ENCODE peak calls at places on chromosome 9, in nine cellular contexts. One of them, this sample, is unnamed.
A peak's percentile ranks its signal among the peaks of the same experiment; 100 is the strongest.

GRCh38 chr9:111349766-111350165 is 19.7 kb upstream of the OR2K2 start:
- DNase-seq in suprapubic skin: no peak
- DNase-seq in K562: no peak
- DNase-seq in adrenal gland: no peak
- DNase-seq in heart left ventricle: no peak
- DNase-seq in ovary: no peak
- DNase-seq in endothelial cell of umbilical vein: no peak
- DNase-seq in prostate gland: no peak
- DNase-seq in H1: no peak
- DNase-seq in this sample: no peak

GRCh38 chr9:108696156-108696555 is 159.6 kb downstream of the ACTL7B start:
- DNase-seq in suprapubic skin: no peak
- DNase-seq in K562: no peak
- DNase-seq in adrenal gland: no peak
- DNase-seq in heart left ventricle: no peak
- DNase-seq in ovary: no peak
- DNase-seq in endothelial cell of umbilical vein: no peak
- DNase-seq in prostate gland: no peak
- DNase-seq in H1: no peak
- DNase-seq in this sample: no peak

GRCh38 chr9:21970800-21971620 is 23.2 kb downstream of the CDKN2A start:
- DNase-seq in suprapubic skin: no peak
- DNase-seq in K562: no peak
- DNase-seq in adrenal gland: no peak
- DNase-seq in heart left ventricle: no peak
- DNase-seq in ovary: no peak
- DNase-seq in endothelial cell of umbilical vein: no peak
- DNase-seq in prostate gland: no peak
- DNase-seq in H1: peak; percentile 64
- DNase-seq in this sample: no peak

GRCh38 chr9:3708751-3709150 is 182.9 kb upstream of the RFX3 start:
- DNase-seq in suprapubic skin: no peak
- DNase-seq in K562: no peak
- DNase-seq in adrenal gland: peak; percentile 27
- DNase-seq in heart left ventricle: no peak
- DNase-seq in ovary: no peak
- DNase-seq in endothelial cell of umbilical vein: peak; percentile 21
- DNase-seq in prostate gland: no peak
- DNase-seq in H1: no peak
- DNase-seq in this sample: peak; percentile 94

GRCh38 chr9:2583308-2584013 is 38.1 kb upstream of the VLDLR start:
- DNase-seq in suprapubic skin: no peak
- DNase-seq in K562: no peak
- DNase-seq in adrenal gland: no peak
- DNase-seq in heart left ventricle: peak; percentile 59
- DNase-seq in ovary: no peak
- DNase-seq in endothelial cell of umbilical vein: no peak
- DNase-seq in prostate gland: no peak
- DNase-seq in H1: no peak
- DNase-seq in this sample: peak; percentile 11

GRCh38 chr9:125805057-125805456 is 57.9 kb downstream of the PBX3 start:
- DNase-seq in suprapubic skin: no peak
- DNase-seq in K562: no peak
- DNase-seq in adrenal gland: no peak
- DNase-seq in heart left ventricle: no peak
- DNase-seq in ovary: no peak
- DNase-seq in endothelial cell of umbilical vein: no peak
- DNase-seq in prostate gland: no peak
- DNase-seq in H1: no peak
- DNase-seq in this sample: no peak

GRCh38 chr9:113446323-113446740 is 17.2 kb upstream of the RGS3 start:
- DNase-seq in suprapubic skin: no peak
- DNase-seq in K562: peak; percentile 38
- DNase-seq in adrenal gland: no peak
- DNase-seq in heart left ventricle: no peak
- DNase-seq in ovary: no peak
- DNase-seq in endothelial cell of umbilical vein: peak; percentile 79
- DNase-seq in prostate gland: no peak
- DNase-seq in H1: no peak
- DNase-seq in this sample: no peak

GRCh38 chr9:113876806-113877236 is 712 bp downstream of the ZNF618 start:
- DNase-seq in suprapubic skin: no peak
- DNase-seq in K562: no peak
- DNase-seq in adrenal gland: no peak
- DNase-seq in heart left ventricle: no peak
- DNase-seq in ovary: no peak
- DNase-seq in endothelial cell of umbilical vein: peak; percentile 47
- DNase-seq in prostate gland: no peak
- DNase-seq in H1: no peak
- DNase-seq in this sample: no peak

GRCh38 chr9:27505744-27506161 is 18.3 kb upstream of the IFNK start:
- DNase-seq in suprapubic skin: no peak
- DNase-seq in K562: no peak
- DNase-seq in adrenal gland: no peak
- DNase-seq in heart left ventricle: no peak
- DNase-seq in ovary: no peak
- DNase-seq in endothelial cell of umbilical vein: no peak
- DNase-seq in prostate gland: no peak
- DNase-seq in H1: no peak
- DNase-seq in this sample: no peak

GRCh38 chr9:76396597-76396996 is 2.4 kb upstream of the RFK start:
- DNase-seq in suprapubic skin: no peak
- DNase-seq in K562: no peak
- DNase-seq in adrenal gland: no peak
- DNase-seq in heart left ventricle: no peak
- DNase-seq in ovary: no peak
- DNase-seq in endothelial cell of umbilical vein: no peak
- DNase-seq in prostate gland: no peak
- DNase-seq in H1: no peak
- DNase-seq in this sample: no peak

GRCh38 chr9:98974106-98974505 is 30.4 kb downstream of the COL15A1 start:
- DNase-seq in suprapubic skin: no peak
- DNase-seq in K562: no peak
- DNase-seq in adrenal gland: no peak
- DNase-seq in heart left ventricle: no peak
- DNase-seq in ovary: no peak
- DNase-seq in endothelial cell of umbilical vein: no peak
- DNase-seq in prostate gland: no peak
- DNase-seq in H1: no peak
- DNase-seq in this sample: no peak

GRCh38 chr9:123997665-123998277 is 13.8 kb upstream of the LHX2 start:
- DNase-seq in suprapubic skin: no peak
- DNase-seq in K562: no peak
- DNase-seq in adrenal gland: peak; percentile 38
- DNase-seq in heart left ventricle: peak; percentile 76
- DNase-seq in ovary: no peak
- DNase-seq in endothelial cell of umbilical vein: no peak
- DNase-seq in prostate gland: peak; percentile 34
- DNase-seq in H1: peak; percentile 62
- DNase-seq in this sample: no peak

GRCh38 chr9:82882744-82883143 is 180.2 kb downstream of the RASEF start:
- DNase-seq in suprapubic skin: no peak
- DNase-seq in K562: no peak
- DNase-seq in adrenal gland: no peak
- DNase-seq in heart left ventricle: no peak
- DNase-seq in ovary: no peak
- DNase-seq in endothelial cell of umbilical vein: peak; percentile 75
- DNase-seq in prostate gland: no peak
- DNase-seq in H1: no peak
- DNase-seq in this sample: no peak

GRCh38 chr9:70868661-70869652 is 252.5 kb downstream of the TRPM3 start:
- DNase-seq in suprapubic skin: no peak
- DNase-seq in K562: no peak
- DNase-seq in adrenal gland: peak; percentile 31
- DNase-seq in heart left ventricle: no peak
- DNase-seq in ovary: peak; percentile 32
- DNase-seq in endothelial cell of umbilical vein: peak; percentile 82
- DNase-seq in prostate gland: no peak
- DNase-seq in H1: no peak
- DNase-seq in this sample: peak; percentile 30

GRCh38 chr9:4740373-4740622 is 704 bp downstream of the AK3 start:
- DNase-seq in suprapubic skin: no peak
- DNase-seq in K562: no peak
- DNase-seq in adrenal gland: no peak
- DNase-seq in heart left ventricle: no peak
- DNase-seq in ovary: no peak
- DNase-seq in endothelial cell of umbilical vein: peak; percentile 60
- DNase-seq in prostate gland: no peak
- DNase-seq in H1: no peak
- DNase-seq in this sample: no peak

GRCh38 chr9:4743131-4743875 is 2.3 kb upstream of the AK3 start:
- DNase-seq in suprapubic skin: no peak
- DNase-seq in K562: no peak
- DNase-seq in adrenal gland: no peak
- DNase-seq in heart left ventricle: no peak
- DNase-seq in ovary: no peak
- DNase-seq in endothelial cell of umbilical vein: no peak
- DNase-seq in prostate gland: no peak
- DNase-seq in H1: no peak
- DNase-seq in this sample: no peak

GRCh38 chr9:4740623-4741364 is at the start of gene AK3:
- DNase-seq in suprapubic skin: peak; percentile 90
- DNase-seq in K562: peak; percentile 87
- DNase-seq in adrenal gland: peak; percentile 91
- DNase-seq in heart left ventricle: peak; percentile 94
- DNase-seq in ovary: peak; percentile 93
- DNase-seq in endothelial cell of umbilical vein: peak; percentile 85
- DNase-seq in prostate gland: peak; percentile 89
- DNase-seq in H1: peak; percentile 87
- DNase-seq in this sample: peak; percentile 91

GRCh38 chr9:4741365-4742031 is 496 bp upstream of the AK3 start:
- DNase-seq in suprapubic skin: peak; percentile 79
- DNase-seq in K562: peak; percentile 38
- DNase-seq in adrenal gland: peak; percentile 57
- DNase-seq in heart left ventricle: peak; percentile 75
- DNase-seq in ovary: peak; percentile 46
- DNase-seq in endothelial cell of umbilical vein: peak; percentile 27
- DNase-seq in prostate gland: peak; percentile 38
- DNase-seq in H1: peak; percentile 79
- DNase-seq in this sample: peak; percentile 45

DNA sequence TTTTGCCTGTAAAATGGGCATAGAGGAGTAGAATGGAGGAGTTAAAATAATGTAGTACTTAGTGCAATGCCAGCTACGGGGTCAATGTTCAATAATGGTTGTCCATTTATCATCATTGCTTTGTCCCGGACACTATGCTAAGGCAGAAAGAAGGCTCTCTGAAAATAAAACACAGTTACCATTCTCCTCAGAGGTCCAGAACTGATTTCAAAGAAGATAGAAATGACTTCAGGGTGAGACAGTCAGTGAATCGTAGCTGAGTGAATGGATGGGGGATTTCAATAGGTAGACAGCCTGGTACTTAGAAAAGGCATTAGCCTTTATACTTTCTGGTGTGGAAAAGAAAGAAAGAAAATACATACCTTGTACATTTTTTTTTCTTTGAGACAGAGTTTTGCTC is 1.2 kb upstream of the AK3 start:
- DNase-seq in suprapubic skin: no peak
- DNase-seq in K562: no peak
- DNase-seq in adrenal gland: no peak
- DNase-seq in heart left ventricle: no peak
- DNase-seq in ovary: no peak
- DNase-seq in endothelial cell of umbilical vein: no peak
- DNase-seq in prostate gland: no peak
- DNase-seq in H1: no peak
- DNase-seq in this sample: no peak
- H3K4me3 ChIP-seq in suprapubic skin: peak overlapping the region; percentile 83
- H3K4me3 ChIP-seq in K562: peak overlapping the region; percentile 89
- H3K4me3 ChIP-seq in adrenal gland: peak overlapping the region; percentile 77
- H3K4me3 ChIP-seq in heart left ventricle: peak overlapping the region; percentile 95
- H3K4me3 ChIP-seq in ovary: no peak overlapping the region
- H3K4me3 ChIP-seq in endothelial cell of umbilical vein: no peak overlapping the region
- H3K4me3 ChIP-seq in prostate gland: no peak overlapping the region
- H3K4me3 ChIP-seq in H1: no peak overlapping the region
- H3K4me3 ChIP-seq in this sample: no peak overlapping the region

GRCh38 chr9:94728719-94729118 is 2.2 kb downstream of the AOPEP start:
- DNase-seq in suprapubic skin: no peak
- DNase-seq in K562: no peak
- DNase-seq in adrenal gland: no peak
- DNase-seq in heart left ventricle: no peak
- DNase-seq in ovary: no peak
- DNase-seq in endothelial cell of umbilical vein: no peak
- DNase-seq in prostate gland: no peak
- DNase-seq in H1: peak; percentile 13
- DNase-seq in this sample: no peak
- TF ChIP-seq POLR2A in suprapubic skin: no peak
- TF ChIP-seq POLR2A in K562: no peak
- TF ChIP-seq POLR2A in adrenal gland: no peak
- TF ChIP-seq POLR2A in heart left ventricle: no peak
- TF ChIP-seq POLR2A in ovary: no peak
- TF ChIP-seq POLR2A in endothelial cell of umbilical vein: no peak
- TF ChIP-seq POLR2A in prostate gland: no peak
- TF ChIP-seq POLR2A in H1: no peak
- TF ChIP-seq POLR2A in this sample: no peak

GRCh38 chr9:86298873-86299272 is 16.5 kb upstream of the ISCA1 start:
- DNase-seq in suprapubic skin: no peak
- DNase-seq in K562: no peak
- DNase-seq in adrenal gland: peak; percentile 65
- DNase-seq in heart left ventricle: no peak
- DNase-seq in ovary: no peak
- DNase-seq in endothelial cell of umbilical vein: no peak
- DNase-seq in prostate gland: no peak
- DNase-seq in H1: no peak
- DNase-seq in this sample: peak; percentile 77
- H3K27ac ChIP-seq in suprapubic skin: no peak overlapping the region
- H3K27ac ChIP-seq in K562: no peak overlapping the region
- H3K27ac ChIP-seq in adrenal gland: no peak overlapping the region
- H3K27ac ChIP-seq in heart left ventricle: no peak overlapping the region
- H3K27ac ChIP-seq in ovary: no peak overlapping the region
- H3K27ac ChIP-seq in endothelial cell of umbilical vein: no peak overlapping the region
- H3K27ac ChIP-seq in prostate gland: no peak overlapping the region
- H3K27ac ChIP-seq in H1: no peak overlapping the region
- H3K27ac ChIP-seq in this sample: no peak overlapping the region

DNA sequence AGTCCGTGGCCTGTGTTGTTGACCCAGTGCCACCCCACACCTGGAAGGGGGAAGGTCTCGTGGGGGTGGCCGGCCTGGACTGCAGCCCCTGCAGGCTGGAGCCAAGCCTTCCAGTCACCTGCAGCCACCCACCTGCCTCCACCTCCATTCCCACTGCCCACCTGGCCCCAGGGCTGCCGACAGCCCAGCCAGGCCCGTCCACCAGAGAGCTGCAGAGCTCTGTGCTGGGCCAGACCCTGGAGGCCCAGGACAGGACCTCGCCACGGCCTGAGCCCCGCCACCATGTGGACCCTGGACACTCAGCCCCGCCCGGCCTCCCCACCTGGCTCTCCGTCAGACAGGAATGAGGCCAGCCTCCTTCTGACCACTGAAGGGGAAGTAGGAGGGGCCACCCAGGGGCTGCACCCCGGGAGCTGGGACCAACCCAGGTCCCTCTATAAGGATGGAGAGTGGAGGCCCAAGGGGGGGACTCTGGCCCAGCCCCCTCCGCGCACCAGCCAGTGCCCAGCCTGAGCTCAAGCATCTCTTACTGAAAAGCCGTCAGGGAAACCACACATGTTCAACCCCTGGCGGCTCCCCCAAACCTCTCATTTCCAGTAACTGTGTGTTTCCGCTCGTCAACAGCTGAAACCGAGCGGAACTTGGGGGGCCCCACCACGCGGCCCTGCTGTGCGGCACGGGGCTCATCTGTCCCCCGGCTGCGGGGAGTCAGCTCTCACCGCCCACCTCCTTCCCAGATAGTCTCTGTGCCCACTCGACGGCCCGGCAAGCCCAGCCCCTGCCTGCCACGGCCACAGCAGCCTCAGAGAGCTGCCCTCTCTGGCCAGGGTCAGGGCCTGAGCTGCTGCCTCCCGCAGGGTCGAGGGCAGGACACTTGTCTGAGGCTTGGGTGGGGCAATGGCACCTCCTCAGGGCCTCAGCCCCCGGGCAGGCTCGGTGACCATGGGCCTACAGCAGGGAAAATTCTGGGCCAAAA is 12.8 kb downstream of the NOTCH1 start:
- DNase-seq in suprapubic skin: no peak
- DNase-seq in K562: no peak
- DNase-seq in adrenal gland: no peak
- DNase-seq in heart left ventricle: no peak
- DNase-seq in ovary: no peak
- DNase-seq in endothelial cell of umbilical vein: no peak
- DNase-seq in prostate gland: no peak
- DNase-seq in H1: no peak
- DNase-seq in this sample: no peak
- H3K4me3 ChIP-seq in suprapubic skin: peak overlapping the region; percentile 1
- H3K4me3 ChIP-seq in K562: no peak overlapping the region
- H3K4me3 ChIP-seq in adrenal gland: no peak overlapping the region
- H3K4me3 ChIP-seq in heart left ventricle: peak overlapping the region; percentile 24
- H3K4me3 ChIP-seq in ovary: no peak overlapping the region
- H3K4me3 ChIP-seq in endothelial cell of umbilical vein: no peak overlapping the region
- H3K4me3 ChIP-seq in prostate gland: no peak overlapping the region
- H3K4me3 ChIP-seq in H1: no peak overlapping the region
- H3K4me3 ChIP-seq in this sample: no peak overlapping the region

This sample was measured in thyroid gland.